ENCODE peak calls at places on chromosomes 3 and 15, in six cellular contexts. O is activated T-cell treated with anti-CD3 and anti-CD28 coated beads, Interleukin-2, amount 50 U/mL, for 72 hours; U is activated naive CD8-positive, alpha-beta T cell treated with anti-CD3 and anti-CD28 coated beads, Interleukin-2, amount 50 U/mL, for 24 hours; W is omental fat pad; D is heart left ventricle; J is heart right ventricle. G is an unnamed sample.

GRCh38 chr3:4814302-4814903 is 164.8 kb upstream of the BHLHE40 start:
- ATAC-seq in D (peak), W (peak), J (peak), O (no peak), U (no peak), G (no peak)

GRCh38 chr3:100047455-100048141 is 66.7 kb downstream of the FILIP1L start:
- ATAC-seq in O (peak), U (peak), J (peak), W (no peak), D (peak), G (peak)

GRCh38 chr3:72375237-72376154 is 472.7 kb downstream of the SHQ1 start:
- ATAC-seq in U (peak), O (peak), J (no peak), D (no peak), W (no peak), G (peak)

GRCh38 chr3:78507196-78507984 is 1260.4 kb downstream of the ROBO1 start:
- ATAC-seq in D (no peak), J (no peak), O (no peak), U (no peak), W (no peak), G (no peak)

GRCh38 chr3:14441240-14441919 is 39.0 kb downstream of the SLC6A6 start:
- ATAC-seq in J (peak), O (no peak), D (peak), W (no peak), U (no peak), G (no peak)

GRCh38 chr15:58467121-58467721 is 35.4 kb downstream of the LIPC start:
- ATAC-seq in W (no peak), U (no peak), D (no peak), O (no peak), J (no peak), G (no peak)

GRCh38 chr3:40321818-40322217 is 12.3 kb downstream of the EIF1B start:
- ATAC-seq in J (no peak), O (peak), D (no peak), U (peak), W (no peak), G (peak)

GRCh38 chr3:137180220-137180619 is 222.4 kb downstream of the IL20RB start:
- ATAC-seq in W (no peak), J (no peak), D (no peak), O (no peak), U (no peak), G (no peak)

GRCh38 chr3:101701696-101702634 is 15.4 kb upstream of the RPL24 start:
- ATAC-seq in J (no peak), U (no peak), W (no peak), O (no peak), D (no peak), G (no peak)

GRCh38 chr3:42130329-42131070 is 39.3 kb downstream of the TRAK1 start:
- ATAC-seq in W (no peak), J (peak), U (no peak), O (no peak), D (no peak), G (no peak)

GRCh38 chr3:69803871-69804270 is 64.6 kb downstream of the MITF start:
- ATAC-seq in D (no peak), U (no peak), O (no peak), J (no peak), W (no peak), G (no peak)

GRCh38 chr3:138945646-138946553 is 1.0 kb downstream of the FOXL2 start:
- ATAC-seq in U (no peak), O (peak), D (no peak), W (no peak), J (no peak), G (peak)

GRCh38 chr15:59539799-59540198 is 71.8 kb upstream of the GCNT3 start:
- ATAC-seq in O (no peak), D (no peak), U (no peak), J (no peak), W (no peak), G (no peak)

GRCh38 chr15:98765610-98766009 is 117.3 kb downstream of the IGF1R start:
- ATAC-seq in U (no peak), J (no peak), W (no peak), D (no peak), O (no peak), G (no peak)

GRCh38 chr3:136984837-136985236 is 27.1 kb downstream of the IL20RB start:
- ATAC-seq in D (peak), O (no peak), J (peak), U (no peak), W (peak), G (no peak)

GRCh38 chr3:17579289-17580031 is 163.0 kb downstream of the TBC1D5 start:
- ATAC-seq in W (no peak), D (no peak), O (peak), U (peak), J (no peak), G (peak)

GRCh38 chr3:113243846-113244245 is 32.5 kb downstream of the BOC start:
- ATAC-seq in D (no peak), J (no peak), O (no peak), U (no peak), W (no peak), G (no peak)

GRCh38 chr15:43483306-43484128 is 9.4 kb downstream of the TP53BP1 start:
- ATAC-seq in D (no peak), W (no peak), J (no peak), O (no peak), U (no peak), G (no peak)

GRCh38 chr3:121601212-121601812 is 8.1 kb downstream of the FBXO40 start:
- ATAC-seq in U (no peak), J (peak), D (peak), W (no peak), O (no peak), G (no peak)

GRCh38 chr15:96367436-96368200 is 37.1 kb downstream of the NR2F2 start:
- ATAC-seq in W (no peak), U (no peak), O (no peak), D (no peak), J (no peak), G (no peak)

G was measured in activated CD4-positive, CD25-positive, alpha-beta regulatory T cell treated with anti-CD3 and anti-CD28 coated beads, Interleukin-2, amount 50 U/mL, for 24 hours.